ENCODE peak calls at places on chromosomes 2 and 18, in seven cellular contexts. K is SK-N-MC, P is HepG2, I is breast epithelium, X is GM23338, R is spleen, S is stomach. C is an unnamed sample.

GRCh38 chr2:26845021-26845420 is 2.9 kb upstream of the DPYSL5 start:
- DNase-seq in K (no peak), P (no peak), I (no peak), X (no peak), R (no peak), S (no peak), C (peak; percentile 29)

GRCh38 chr2:183752571-183752970 is 628.3 kb downstream of the NUP35 start:
- DNase-seq in K (no peak), P (no peak), I (no peak), X (no peak), R (no peak), S (no peak), C (no peak)

GRCh38 chr18:56382541-56382940 is 255.9 kb downstream of the TXNL1 start:
- DNase-seq in K (no peak), P (no peak), I (no peak), X (no peak), R (no peak), S (no peak), C (no peak)

GRCh38 chr2:237180987-237181386 is 95.3 kb downstream of the COPS8 start:
- DNase-seq in K (no peak), P (no peak), I (no peak), X (no peak), R (no peak), S (no peak), C (peak; percentile 80)

GRCh38 chr2:23695214-23696162 is 231.4 kb downstream of the ATAD2B start:
- DNase-seq in K (no peak), P (no peak), I (peak; percentile 47), X (no peak), R (no peak), S (no peak), C (no peak)

GRCh38 chr2:209577376-209578357 is 153.8 kb downstream of the MAP2 start:
- DNase-seq in K (no peak), P (peak; percentile 10), I (no peak), X (peak; percentile 29), R (no peak), S (no peak), C (no peak)

GRCh38 chr2:65316072-65316471 is 88.4 kb downstream of the ACTR2 start:
- DNase-seq in K (no peak), P (no peak), I (peak; percentile 74), X (no peak), R (no peak), S (peak; percentile 84), C (peak; percentile 94)

GRCh38 chr2:127594116-127594591 is 51.8 kb upstream of the GPR17 start:
- DNase-seq in K (no peak), P (no peak), I (no peak), X (no peak), R (no peak), S (peak; percentile 10), C (no peak)

GRCh38 chr2:64474200-64474630 is 20.3 kb downstream of the LGALSL start:
- DNase-seq in K (no peak), P (no peak), I (no peak), X (no peak), R (no peak), S (no peak), C (no peak)

GRCh38 chr2:96887419-96888081 is 17.7 kb upstream of the SEMA4C start:
- DNase-seq in K (no peak), P (no peak), I (no peak), X (no peak), R (no peak), S (no peak), C (no peak)
- H3K4me3 ChIP-seq in K (no peak overlapping the region), P (no peak overlapping the region), I (no peak overlapping the region), X (no peak overlapping the region), R (no peak overlapping the region), S (no peak overlapping the region), C (peak overlapping the region; percentile 46)

GRCh38 chr2:217632036-217632435 is 370.8 kb downstream of the TNS1 start:
- DNase-seq in K (no peak), P (no peak), I (no peak), X (no peak), R (no peak), S (no peak), C (no peak)
- TF ChIP-seq POLR2AphosphoS5 in K (no peak), P (no peak), I (no peak), X (no peak), R (no peak), S (peak; percentile 26), C (no peak)

DNA sequence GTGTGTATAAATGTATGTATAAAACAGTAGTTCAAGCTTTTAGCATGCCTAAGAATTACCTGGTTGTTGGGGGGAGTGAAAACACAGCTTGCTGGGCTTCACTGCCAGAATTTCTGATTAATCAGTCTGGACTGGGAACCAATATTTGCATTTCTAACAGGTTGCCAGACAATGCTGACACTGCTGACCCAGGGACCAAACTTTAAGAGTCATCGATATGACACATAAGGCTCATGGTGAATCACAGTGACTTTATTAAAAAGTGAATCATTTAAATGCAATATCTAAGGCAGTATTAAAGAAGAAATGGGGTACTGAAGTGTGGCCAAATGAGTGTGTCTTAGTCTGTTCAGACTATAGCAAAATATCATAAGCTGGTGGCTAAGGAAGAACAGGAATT is 195.9 kb upstream of the DTNA start:
- DNase-seq in K (no peak), P (no peak), I (no peak), X (no peak), R (no peak), S (no peak), C (no peak)
- H3K4me3 ChIP-seq in K (no peak overlapping the region), P (no peak overlapping the region), I (no peak overlapping the region), X (no peak overlapping the region), R (no peak overlapping the region), S (no peak overlapping the region), C (no peak overlapping the region)

GRCh38 chr2:86139981-86140380 is 33.9 kb downstream of the PTCD3 start:
- DNase-seq in K (no peak), P (no peak), I (no peak), X (no peak), R (no peak), S (no peak), C (no peak)

GRCh38 chr2:86143307-86143706 is 37.3 kb downstream of the PTCD3 start:
- DNase-seq in K (no peak), P (no peak), I (no peak), X (no peak), R (no peak), S (no peak), C (no peak)

GRCh38 chr2:86143926-86144685 is 38.1 kb downstream of the PTCD3 start:
- DNase-seq in K (no peak), P (no peak), I (no peak), X (no peak), R (no peak), S (no peak), C (no peak)

GRCh38 chr2:86140969-86141392 is 34.9 kb downstream of the PTCD3 start:
- DNase-seq in K (no peak), P (peak; percentile 64), I (no peak), X (no peak), R (no peak), S (no peak), C (no peak)

DNA sequence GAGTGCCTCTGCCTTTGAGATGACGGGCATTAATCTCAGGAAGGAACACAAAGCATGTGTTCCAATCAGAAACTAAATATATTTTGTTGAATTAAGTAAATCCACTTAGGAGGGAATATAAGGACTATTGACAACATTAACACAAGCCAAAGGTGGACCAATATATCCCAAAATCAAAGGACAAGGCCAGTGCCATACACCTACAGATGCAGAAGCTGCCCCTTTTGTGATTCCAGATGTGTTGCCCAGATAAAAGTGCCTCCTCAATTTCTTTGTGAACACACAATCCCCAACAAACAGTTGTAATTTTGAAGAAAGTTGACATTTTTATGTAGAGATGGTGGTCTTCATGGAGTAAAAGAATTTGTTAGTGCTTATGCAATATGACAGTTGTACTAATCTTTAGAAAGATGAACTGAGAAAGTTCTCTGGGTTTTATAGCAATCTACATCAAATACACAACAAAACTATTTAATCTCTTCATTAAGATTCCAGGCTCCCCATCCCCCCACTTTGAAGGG is 36.8 kb downstream of the PTCD3 start:
- DNase-seq in K (no peak), P (no peak), I (no peak), X (no peak), R (no peak), S (no peak), C (no peak)
- TF ChIP-seq POLR2AphosphoS5 in K (peak; percentile 13), P (no peak), I (no peak), X (no peak), R (no peak), S (no peak), C (no peak)

GRCh38 chr18:77365667-77366066 is 116.0 kb downstream of the GALR1 start:
- DNase-seq in K (no peak), P (no peak), I (no peak), X (no peak), R (no peak), S (no peak), C (no peak)

GRCh38 chr18:77369644-77370043 is 120.0 kb downstream of the GALR1 start:
- DNase-seq in K (no peak), P (no peak), I (no peak), X (peak; percentile 42), R (no peak), S (no peak), C (no peak)

GRCh38 chr18:77361382-77361781 is 111.7 kb downstream of the GALR1 start:
- DNase-seq in K (no peak), P (no peak), I (no peak), X (no peak), R (no peak), S (no peak), C (no peak)

GRCh38 chr18:77366067-77366724 is 116.5 kb downstream of the GALR1 start:
- DNase-seq in K (no peak), P (no peak), I (no peak), X (no peak), R (no peak), S (no peak), C (no peak)

DNA sequence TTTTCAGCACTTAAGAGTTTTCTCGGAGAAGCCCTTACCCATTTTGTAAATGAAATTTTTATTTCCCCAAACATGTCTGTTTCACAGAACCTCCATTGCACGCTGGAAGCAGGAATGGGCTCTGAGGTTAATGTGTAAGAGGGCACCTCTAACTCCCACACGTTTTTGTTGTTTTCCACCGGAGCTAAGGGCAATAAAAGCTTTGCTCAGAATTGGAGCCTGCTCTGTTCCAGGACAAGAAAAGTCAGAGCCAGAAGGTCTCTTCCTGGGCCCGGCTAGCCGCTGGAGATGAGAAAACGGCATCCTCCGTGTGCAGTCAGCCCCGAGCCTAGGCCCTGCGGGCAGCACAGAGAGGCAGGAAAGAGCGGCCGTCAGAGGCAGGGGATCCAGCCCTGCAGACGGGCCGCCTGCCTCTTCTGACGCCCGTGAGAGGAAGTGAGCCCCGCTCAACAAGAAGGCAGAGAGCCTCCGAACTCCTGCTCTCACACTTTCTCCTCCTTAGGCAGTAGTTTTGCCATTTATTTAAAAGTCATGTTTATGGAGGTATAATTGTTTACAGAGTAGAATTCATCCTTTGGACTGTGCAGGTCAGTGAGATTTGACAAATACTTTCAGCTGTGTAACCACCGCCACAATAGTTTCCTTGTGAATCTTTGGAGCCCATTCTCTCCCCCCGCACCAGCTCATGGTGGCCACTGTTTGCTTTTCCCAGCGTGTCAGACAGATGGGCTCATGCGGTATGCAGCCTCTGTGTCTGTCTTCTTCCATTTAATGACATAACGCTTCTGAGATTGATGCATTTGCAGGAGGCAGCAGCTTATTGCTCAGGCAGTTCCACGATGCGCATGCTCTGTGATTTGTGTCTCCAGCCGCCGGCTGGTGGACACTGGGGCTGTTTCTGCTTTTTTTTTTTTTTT is 117.3 kb downstream of the GALR1 start:
- DNase-seq in K (no peak), P (peak; percentile 97), I (no peak), X (peak; percentile 6), R (no peak), S (no peak), C (no peak)
- H3K4me3 ChIP-seq in K (no peak overlapping the region), P (peak overlapping the region; percentile 62), I (peak overlapping the region; percentile 12), X (no peak overlapping the region), R (no peak overlapping the region), S (peak overlapping the region; percentile 19), C (peak overlapping the region; percentile 43)